ENCODE peak calls at places on chromosomes 12 and 14, in nine cellular contexts. D, T, M, R, N, X, I, O and K are unnamed samples.

GRCh38 chr12:23029185-23029584 is 404.2 kb downstream of the ETNK1 start:
- DNase-seq in D (no peak), T (no peak), M (no peak), R (no peak), N (no peak), X (no peak), I (no peak), O (no peak), K (no peak)

GRCh38 chr12:112992541-112993398 is 14.5 kb downstream of the OAS2 start:
- DNase-seq in D (peak; percentile 22), T (peak; percentile 53), M (peak; percentile 28), R (peak; percentile 19), N (peak; percentile 87), X (peak; percentile 75), I (peak; percentile 20), O (no peak), K (peak; percentile 57)

GRCh38 chr14:102831163-102831804 is 54.0 kb downstream of the TRAF3 start:
- DNase-seq in D (no peak), T (no peak), M (no peak), R (no peak), N (no peak), X (no peak), I (no peak), O (no peak), K (no peak)

GRCh38 chr12:83896416-83896815 is 1016.2 kb downstream of the SLC6A15 start:
- DNase-seq in D (no peak), T (no peak), M (no peak), R (no peak), N (no peak), X (no peak), I (no peak), O (no peak), K (no peak)

GRCh38 chr14:60266021-60266937 is 17.3 kb downstream of the PPM1A start:
- DNase-seq in D (no peak), T (no peak), M (no peak), R (no peak), N (peak; percentile 82), X (peak; percentile 16), I (no peak), O (no peak), K (no peak)

GRCh38 chr14:97851438-97851995 is 1054.3 kb downstream of the VRK1 start:
- DNase-seq in D (no peak), T (no peak), M (no peak), R (no peak), N (no peak), X (no peak), I (no peak), O (no peak), K (no peak)

GRCh38 chr12:72273851-72274284 is 1.7 kb downstream of the TRHDE start:
- DNase-seq in D (no peak), T (no peak), M (no peak), R (no peak), N (peak; percentile 54), X (no peak), I (no peak), O (no peak), K (no peak)

GRCh38 chr14:69983317-69983716 is 104.1 kb downstream of the SMOC1 start:
- DNase-seq in D (no peak), T (no peak), M (no peak), R (no peak), N (no peak), X (no peak), I (no peak), O (no peak), K (no peak)

GRCh38 chr14:68894123-68894522 is 85.0 kb downstream of the ACTN1 start:
- DNase-seq in D (no peak), T (peak; percentile 35), M (peak; percentile 44), R (no peak), N (no peak), X (no peak), I (no peak), O (no peak), K (no peak)

GRCh38 chr12:117143008-117143532 is 43.9 kb upstream of the TESC start:
- DNase-seq in D (peak; percentile 55), T (no peak), M (no peak), R (no peak), N (peak; percentile 99), X (peak; percentile 95), I (no peak), O (no peak), K (no peak)

GRCh38 chr12:117139025-117139717 is 40.0 kb upstream of the TESC start:
- DNase-seq in D (no peak), T (no peak), M (no peak), R (no peak), N (no peak), X (no peak), I (no peak), O (no peak), K (no peak)

GRCh38 chr12:117141097-117141898 is 42.1 kb upstream of the TESC start:
- DNase-seq in D (no peak), T (peak; percentile 71), M (no peak), R (no peak), N (no peak), X (no peak), I (no peak), O (no peak), K (no peak)

GRCh38 chr12:117142094-117142493 is 42.9 kb upstream of the TESC start:
- DNase-seq in D (no peak), T (no peak), M (no peak), R (no peak), N (no peak), X (no peak), I (no peak), O (no peak), K (no peak)

DNA sequence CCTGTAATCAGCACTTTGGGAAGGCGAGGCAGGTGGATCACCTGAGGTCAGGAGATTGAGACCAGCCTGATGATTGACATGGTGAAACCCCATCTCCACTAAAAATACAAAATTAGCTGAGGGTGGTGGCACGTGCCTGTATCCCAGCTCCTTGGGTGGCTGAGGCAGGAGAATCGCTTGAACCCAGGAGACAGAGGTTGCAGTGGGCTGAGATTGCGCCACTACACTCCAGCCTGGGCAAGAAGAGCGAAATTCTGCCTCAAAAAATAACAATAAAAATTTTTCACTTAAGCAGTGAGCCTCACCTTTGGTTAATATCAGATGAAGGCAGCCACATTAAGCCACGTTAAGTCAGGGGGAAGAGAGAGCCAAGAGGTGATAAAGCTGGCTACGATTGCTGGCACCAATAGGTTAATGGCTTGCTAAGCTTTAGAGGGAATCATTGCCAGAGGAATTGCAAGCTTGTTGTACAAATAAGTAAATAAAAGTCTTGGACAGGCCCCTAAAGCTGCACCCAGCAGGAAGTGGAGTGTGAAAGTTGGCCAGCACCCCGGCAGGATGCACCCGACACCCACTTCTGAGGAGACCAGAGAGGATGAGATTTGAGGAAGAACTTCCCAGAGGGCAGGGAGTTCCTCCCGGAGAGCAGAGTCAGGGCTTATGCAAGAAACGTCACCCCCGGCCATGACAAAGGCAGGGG is 41.3 kb upstream of the TESC start:
- DNase-seq in D (no peak), T (peak; percentile 63), M (no peak), R (no peak), N (peak; percentile 23), X (peak; percentile 56), I (no peak), O (no peak), K (no peak)
- TF ChIP-seq CTCF in D (no peak), T (no peak), M (no peak), R (no peak), N (no peak), X (no peak), I (no peak), O (no peak), K (no peak)

DNA sequence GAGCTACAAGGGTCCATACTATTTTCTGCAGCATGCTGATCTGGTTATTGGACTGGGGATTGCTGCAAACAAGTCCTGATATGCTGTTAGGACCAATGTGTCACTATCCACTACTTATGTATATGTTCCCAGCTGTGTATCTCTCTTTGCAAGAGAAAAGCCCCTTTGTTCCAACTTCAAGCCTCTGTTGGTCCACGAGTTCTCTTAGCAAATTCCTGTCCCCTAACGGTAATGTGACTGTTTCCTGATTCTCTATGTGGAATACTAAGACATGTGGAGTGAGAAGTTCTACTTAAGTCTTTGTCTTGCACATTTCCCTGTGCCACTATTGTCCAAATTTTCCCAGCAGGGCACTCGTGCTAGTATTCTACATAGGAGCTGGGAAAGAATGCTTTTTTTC is 557.7 kb downstream of the FSCB start:
- DNase-seq in D (no peak), T (no peak), M (no peak), R (no peak), N (no peak), X (no peak), I (no peak), O (no peak), K (no peak)
- H3K27ac ChIP-seq in D (no peak overlapping the region), T (no peak overlapping the region), M (no peak overlapping the region), R (no peak overlapping the region), N (no peak overlapping the region), X (no peak overlapping the region), I (no peak overlapping the region), O (no peak overlapping the region), K (no peak overlapping the region)

DNA sequence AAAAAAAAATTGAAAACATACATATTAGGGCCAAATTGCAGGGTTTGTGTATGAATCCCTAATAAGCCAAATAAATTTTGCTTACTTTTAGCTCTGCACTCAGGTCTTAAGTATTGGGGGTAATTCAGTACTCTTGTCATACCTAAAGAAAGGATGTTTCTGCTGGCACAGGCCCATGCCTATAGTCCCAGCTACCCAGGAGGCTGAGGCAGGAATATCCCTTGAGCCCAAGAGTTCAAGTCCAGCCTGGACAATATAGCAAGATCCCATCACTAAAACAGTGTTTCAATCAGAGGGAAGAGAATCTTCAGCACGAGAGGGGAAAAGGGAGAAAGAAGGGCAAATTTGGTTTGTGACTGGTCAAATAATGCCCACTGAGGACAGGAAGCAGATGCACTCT is 3.4 kb upstream of the GPR19 start:
- DNase-seq in D (no peak), T (no peak), M (no peak), R (no peak), N (no peak), X (no peak), I (no peak), O (no peak), K (no peak)
- TF ChIP-seq CTCF in D (no peak), T (no peak), M (no peak), R (no peak), N (no peak), X (no peak), I (no peak), O (no peak), K (no peak)

GRCh38 chr12:26748412-26748740 is 84.6 kb downstream of the ITPR2 start:
- DNase-seq in D (no peak), T (no peak), M (no peak), R (no peak), N (no peak), X (no peak), I (no peak), O (no peak), K (no peak)

GRCh38 chr12:26749781-26750180 is 83.2 kb downstream of the ITPR2 start:
- DNase-seq in D (peak; percentile 59), T (no peak), M (no peak), R (no peak), N (no peak), X (no peak), I (no peak), O (no peak), K (no peak)

GRCh38 chr12:26750531-26751171 is 82.3 kb downstream of the ITPR2 start:
- DNase-seq in D (no peak), T (no peak), M (no peak), R (no peak), N (no peak), X (no peak), I (no peak), O (no peak), K (no peak)

GRCh38 chr12:26751179-26751578 is 81.8 kb downstream of the ITPR2 start:
- DNase-seq in D (no peak), T (no peak), M (no peak), R (no peak), N (no peak), X (no peak), I (no peak), O (no peak), K (no peak)

GRCh38 chr12:26748741-26749431 is 84.1 kb downstream of the ITPR2 start:
- DNase-seq in D (peak; percentile 70), T (no peak), M (no peak), R (no peak), N (peak; percentile 58), X (no peak), I (no peak), O (no peak), K (no peak)
- H3K27ac ChIP-seq in D (peak overlapping the region; percentile 11), T (no peak overlapping the region), M (no peak overlapping the region), R (no peak overlapping the region), N (no peak overlapping the region), X (no peak overlapping the region), I (no peak overlapping the region), O (no peak overlapping the region), K (no peak overlapping the region)